ENCODE peak calls at places on chromosomes 4 and X, in ten cellular contexts. Z is SK-N-SH, O is transverse colon, F is stomach, B is HepG2, P is GM12878, Y is A549, H is sigmoid colon, X is tibial nerve, W is suprapubic skin. N is an unnamed sample.

GRCh38 chrX:71536285-71536684 is 3.4 kb downstream of the OGT start:
- DNase-seq in Z (no peak), O (no peak), F (no peak), B (no peak), P (no peak), Y (no peak), H (no peak), X (no peak), W (no peak), N (no peak)

GRCh38 chr4:2071912-2072867 is 13.1 kb downstream of the NAT8L start:
- DNase-seq in Z (peak), O (no peak), F (no peak), B (peak), P (no peak), Y (no peak), H (peak), X (no peak), W (peak), N (no peak)

GRCh38 chrX:17361620-17362019 is 13.4 kb upstream of the NHS start:
- DNase-seq in Z (peak), O (no peak), F (no peak), B (peak), P (no peak), Y (peak), H (no peak), X (no peak), W (no peak), N (no peak)

GRCh38 chr4:23135792-23136645 is 443.3 kb downstream of the GBA3 start:
- DNase-seq in Z (peak), O (no peak), F (no peak), B (peak), P (no peak), Y (peak), H (no peak), X (no peak), W (no peak), N (no peak)

GRCh38 chr4:89700766-89701165 is 136.2 kb downstream of the SNCA start:
- DNase-seq in Z (no peak), O (no peak), F (no peak), B (no peak), P (no peak), Y (no peak), H (no peak), X (no peak), W (no peak), N (no peak)

GRCh38 chrX:40096395-40097091 is 1.2 kb downstream of the BCOR start:
- DNase-seq in Z (peak), O (peak), F (no peak), B (no peak), P (no peak), Y (peak), H (peak), X (no peak), W (no peak), N (peak)

GRCh38 chr4:65242156-65242846 is 428.0 kb downstream of the EPHA5 start:
- DNase-seq in Z (no peak), O (no peak), F (no peak), B (no peak), P (no peak), Y (no peak), H (no peak), X (no peak), W (no peak), N (no peak)

GRCh38 chrX:126820700-126821420 is 1.3 kb downstream of the PRR32 start:
- DNase-seq in Z (no peak), O (no peak), F (no peak), B (no peak), P (no peak), Y (no peak), H (no peak), X (no peak), W (no peak), N (no peak)

GRCh38 chr4:123579961-123580360 is 183.4 kb downstream of the SPRY1 start:
- DNase-seq in Z (no peak), O (no peak), F (no peak), B (no peak), P (no peak), Y (no peak), H (no peak), X (no peak), W (no peak), N (no peak)

GRCh38 chr4:71229477-71230257 is 109.2 kb upstream of the SLC4A4 start:
- DNase-seq in Z (peak), O (peak), F (peak), B (peak), P (no peak), Y (peak), H (no peak), X (no peak), W (no peak), N (no peak)

GRCh38 chr4:158826882-158827281 is 58.1 kb downstream of the FNIP2 start:
- DNase-seq in Z (no peak), O (peak), F (peak), B (peak), P (no peak), Y (no peak), H (no peak), X (no peak), W (no peak), N (no peak)

GRCh38 chrX:119687661-119688413 is 5.1 kb downstream of the SEPTIN6 start:
- DNase-seq in Z (no peak), O (no peak), F (no peak), B (no peak), P (no peak), Y (no peak), H (no peak), X (no peak), W (no peak), N (no peak)

GRCh38 chrX:22674947-22675346 is 324.8 kb upstream of the DDX53 start:
- DNase-seq in Z (no peak), O (no peak), F (no peak), B (no peak), P (no peak), Y (no peak), H (no peak), X (no peak), W (no peak), N (no peak)

GRCh38 chr4:175806741-175807140 is 5.3 kb downstream of the GPM6A start:
- DNase-seq in Z (no peak), O (no peak), F (no peak), B (no peak), P (no peak), Y (no peak), H (no peak), X (no peak), W (no peak), N (no peak)

GRCh38 chr4:186144596-186145569 is 40.4 kb downstream of the FAM149A start:
- DNase-seq in Z (peak), O (peak), F (peak), B (no peak), P (no peak), Y (peak), H (peak), X (no peak), W (peak), N (peak)

GRCh38 chrX:9825129-9825865 is 39.1 kb downstream of the SHROOM2 start:
- DNase-seq in Z (no peak), O (no peak), F (no peak), B (no peak), P (no peak), Y (no peak), H (no peak), X (no peak), W (no peak), N (no peak)

GRCh38 chrX:14027031-14027430 is 2.7 kb downstream of the GEMIN8 start:
- DNase-seq in Z (no peak), O (no peak), F (no peak), B (no peak), P (no peak), Y (no peak), H (no peak), X (no peak), W (no peak), N (no peak)

GRCh38 chr4:56345461-56345860 is 41.8 kb downstream of the AASDH start:
- DNase-seq in Z (no peak), O (no peak), F (no peak), B (no peak), P (no peak), Y (no peak), H (no peak), X (no peak), W (no peak), N (no peak)

GRCh38 chr4:71553605-71554004 is 214.8 kb downstream of the SLC4A4 start:
- DNase-seq in Z (peak), O (no peak), F (no peak), B (no peak), P (no peak), Y (no peak), H (no peak), X (no peak), W (no peak), N (no peak)

GRCh38 chr4:54661686-54662085 is 3.9 kb downstream of the KIT start:
- DNase-seq in Z (no peak), O (no peak), F (no peak), B (no peak), P (no peak), Y (no peak), H (no peak), X (no peak), W (no peak), N (no peak)

GRCh38 chr4:90318208-90318607 is 191.0 kb downstream of the CCSER1 start:
- DNase-seq in Z (no peak), O (no peak), F (no peak), B (no peak), P (no peak), Y (no peak), H (no peak), X (no peak), W (no peak), N (no peak)

GRCh38 chr4:168569909-168570276 is 73.0 kb downstream of the PALLD start:
- DNase-seq in Z (no peak), O (no peak), F (no peak), B (no peak), P (no peak), Y (no peak), H (no peak), X (no peak), W (no peak), N (no peak)

GRCh38 chr4:101594588-101594987 is 195.9 kb upstream of the BANK1 start:
- DNase-seq in Z (no peak), O (peak), F (no peak), B (no peak), P (no peak), Y (no peak), H (no peak), X (no peak), W (no peak), N (no peak)

GRCh38 chr4:169984203-169984602 is 42.0 kb downstream of the MFAP3L start:
- DNase-seq in Z (no peak), O (no peak), F (no peak), B (no peak), P (no peak), Y (no peak), H (no peak), X (no peak), W (no peak), N (no peak)

GRCh38 chrX:80810365-80810978 is 795 bp upstream of the BRWD3 start:
- DNase-seq in Z (no peak), O (no peak), F (no peak), B (no peak), P (no peak), Y (peak), H (no peak), X (no peak), W (no peak), N (no peak)

GRCh38 chr4:3823496-3824341 is 57.5 kb downstream of the ADRA2C start:
- DNase-seq in Z (no peak), O (no peak), F (no peak), B (peak), P (no peak), Y (no peak), H (no peak), X (no peak), W (no peak), N (no peak)
- TF ChIP-seq EP300 in Z (no peak), O (no peak), F (no peak), B (peak), P (no peak), Y (no peak), H (no peak), X (no peak), W (no peak), N (no peak)

GRCh38 chr4:76090241-76090691 is 15.8 kb downstream of the ART3 start:
- DNase-seq in Z (peak), O (no peak), F (no peak), B (peak), P (no peak), Y (no peak), H (no peak), X (no peak), W (no peak), N (no peak)
- TF ChIP-seq EP300 in Z (no peak), O (no peak), F (no peak), B (no peak), P (no peak), Y (no peak), H (no peak), X (peak), W (no peak), N (no peak)

DNA sequence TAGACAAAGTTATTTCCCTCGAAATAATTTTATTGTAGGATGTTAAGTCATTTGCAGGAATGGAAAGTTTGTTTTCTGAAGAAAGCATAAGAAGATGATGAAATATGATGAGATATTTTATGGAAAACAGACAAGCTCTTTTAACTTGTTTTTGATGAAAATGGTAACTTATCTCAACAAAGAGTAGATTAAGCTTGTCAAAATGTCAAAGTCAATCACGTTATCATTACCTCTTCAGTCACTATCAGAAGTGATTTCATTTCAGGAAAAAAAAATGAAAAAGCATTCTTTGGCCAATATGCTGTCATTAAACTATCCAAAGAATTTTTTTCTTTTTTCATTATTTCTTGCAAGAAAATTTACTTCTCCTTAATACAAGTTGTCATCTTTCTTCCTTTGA is 221.0 kb upstream of the ANKRD50 start:
- DNase-seq in Z (no peak), O (no peak), F (no peak), B (no peak), P (no peak), Y (no peak), H (no peak), X (no peak), W (no peak), N (no peak)
- TF ChIP-seq EP300 in Z (no peak), O (no peak), F (no peak), B (no peak), P (no peak), Y (no peak), H (no peak), X (no peak), W (no peak), N (no peak)

DNA sequence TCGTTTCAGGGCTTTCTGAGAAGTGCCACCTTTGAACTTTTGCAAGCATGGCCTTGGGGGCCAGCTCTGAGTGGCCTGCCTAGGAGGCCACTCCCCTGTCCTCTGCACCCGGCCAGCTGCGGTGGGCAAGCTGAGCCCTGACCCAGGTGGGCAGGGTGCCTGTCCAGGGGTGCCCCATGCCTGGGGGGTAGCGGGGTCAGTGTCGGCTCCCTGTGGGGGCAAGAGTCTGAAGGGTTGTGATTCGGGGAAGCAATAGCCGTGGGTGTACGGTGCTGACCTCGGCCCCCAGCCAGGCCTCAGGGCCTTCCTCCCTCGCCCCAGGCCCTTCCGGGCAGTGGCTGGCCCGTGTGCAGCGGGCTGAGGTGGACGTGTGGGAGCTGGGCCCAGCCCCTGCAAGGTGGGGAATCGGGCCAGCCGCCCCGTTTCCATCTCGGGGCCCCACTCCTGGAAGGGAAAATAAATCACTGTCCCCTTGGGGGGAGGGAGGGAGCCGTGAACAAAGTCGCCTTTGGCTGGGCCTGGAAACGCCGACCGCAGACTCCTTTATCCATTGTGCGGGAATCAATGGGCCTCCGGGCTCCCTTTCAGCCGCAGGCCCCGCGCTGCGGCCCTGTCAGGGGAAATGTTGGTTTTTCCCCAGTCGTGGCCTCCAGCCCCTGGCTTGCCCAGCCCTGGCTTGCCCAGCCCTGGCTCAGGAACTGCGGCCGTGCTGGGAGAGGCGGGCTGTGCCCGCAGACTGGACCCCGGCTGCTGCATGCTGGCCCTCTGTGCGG is 3.2 kb downstream of the FGFRL1 start:
- DNase-seq in Z (no peak), O (no peak), F (no peak), B (no peak), P (no peak), Y (no peak), H (no peak), X (no peak), W (no peak), N (no peak)
- TF ChIP-seq EP300 in Z (no peak), O (no peak), F (no peak), B (no peak), P (no peak), Y (no peak), H (no peak), X (peak), W (no peak), N (no peak)

DNA sequence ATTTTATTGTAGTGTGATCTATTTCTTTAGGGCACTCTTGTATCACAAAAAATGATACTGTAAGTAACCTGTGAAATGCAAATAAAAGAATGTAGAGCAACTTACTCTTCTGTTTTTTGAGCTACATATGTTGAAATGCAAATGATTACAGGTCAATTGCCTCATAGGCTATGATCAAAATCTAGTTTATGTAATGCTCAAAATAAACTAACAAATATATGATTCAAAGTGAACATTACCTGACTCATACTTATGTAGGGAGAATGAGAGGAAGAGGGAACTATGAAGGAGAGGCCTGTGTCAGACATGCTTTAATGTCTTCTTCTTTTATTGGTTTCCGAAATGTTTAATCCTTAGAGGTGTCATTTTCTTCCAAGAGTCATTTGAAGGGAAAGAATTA is 5.0 kb upstream of the RPS6KA3 start:
- DNase-seq in Z (no peak), O (no peak), F (no peak), B (no peak), P (no peak), Y (no peak), H (no peak), X (no peak), W (no peak), N (no peak)
- TF ChIP-seq EP300 in Z (no peak), O (no peak), F (no peak), B (no peak), P (no peak), Y (no peak), H (no peak), X (no peak), W (no peak), N (no peak)

GRCh38 chrX:103513476-103514108 is 5.7 kb downstream of the RAB40A start:
- DNase-seq in Z (no peak), O (no peak), F (no peak), B (no peak), P (no peak), Y (no peak), H (no peak), X (no peak), W (no peak), N (no peak)

GRCh38 chrX:103520391-103520790 is 1.1 kb upstream of the RAB40A start:
- DNase-seq in Z (no peak), O (no peak), F (no peak), B (no peak), P (no peak), Y (no peak), H (no peak), X (no peak), W (no peak), N (no peak)

GRCh38 chrX:103519389-103519788 is at the start of gene RAB40A:
- DNase-seq in Z (no peak), O (no peak), F (no peak), B (no peak), P (no peak), Y (no peak), H (no peak), X (no peak), W (no peak), N (no peak)

GRCh38 chrX:103518571-103518970 is 718 bp downstream of the RAB40A start:
- DNase-seq in Z (no peak), O (no peak), F (no peak), B (no peak), P (no peak), Y (no peak), H (no peak), X (no peak), W (no peak), N (no peak)

DNA sequence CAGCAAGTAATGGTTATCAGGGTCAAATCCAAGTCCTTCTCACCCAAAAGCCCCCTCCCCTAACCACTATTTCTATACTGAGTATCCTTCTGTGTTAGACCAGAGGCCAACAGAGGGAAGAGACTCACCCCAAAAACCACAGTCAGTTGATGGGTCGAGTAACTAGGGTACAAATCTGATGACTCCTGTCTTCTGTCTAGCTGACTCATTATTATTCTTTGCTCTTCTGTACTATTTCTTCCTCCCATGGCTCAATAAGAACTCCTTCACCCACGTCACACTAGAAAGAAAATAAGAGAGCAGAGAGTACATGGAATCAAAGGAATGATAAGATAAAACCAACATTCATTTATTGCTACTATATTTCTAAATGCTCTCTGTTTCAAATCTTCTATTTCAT is 2.0 kb downstream of the RAB40A start:
- DNase-seq in Z (no peak), O (no peak), F (no peak), B (no peak), P (no peak), Y (no peak), H (no peak), X (no peak), W (no peak), N (no peak)
- TF ChIP-seq EP300 in Z (no peak), O (no peak), F (no peak), B (no peak), P (no peak), Y (no peak), H (no peak), X (no peak), W (no peak), N (no peak)

GRCh38 chr4:80587861-80588385 is 252.4 kb downstream of the CFAP299 start:
- DNase-seq in Z (no peak), O (no peak), F (no peak), B (no peak), P (no peak), Y (no peak), H (no peak), X (no peak), W (no peak), N (no peak)
- TF ChIP-seq EP300 in Z (no peak), O (no peak), F (no peak), B (no peak), P (no peak), Y (no peak), H (no peak), X (no peak), W (no peak), N (no peak)

DNA sequence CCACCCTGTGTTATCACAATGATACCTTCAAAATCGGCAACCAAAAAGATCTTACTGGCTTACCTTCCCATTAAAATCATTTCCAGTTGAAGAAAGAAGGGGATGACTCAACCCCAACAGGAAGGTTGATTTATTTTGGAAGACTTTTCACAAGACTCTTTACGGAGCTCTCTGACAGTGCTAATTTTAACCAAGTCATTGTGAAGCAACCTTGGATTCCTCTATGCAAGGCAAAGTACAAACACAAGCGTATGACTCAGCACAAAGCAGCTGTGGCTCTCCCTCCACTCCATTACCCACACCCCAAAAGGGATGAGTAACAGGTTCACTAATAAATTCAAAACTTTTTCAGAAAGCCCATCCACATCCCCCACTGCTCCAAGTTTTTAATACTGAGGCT is 213.8 kb upstream of the FGF13 start:
- DNase-seq in Z (no peak), O (no peak), F (no peak), B (no peak), P (no peak), Y (no peak), H (no peak), X (no peak), W (no peak), N (no peak)
- TF ChIP-seq EP300 in Z (no peak), O (no peak), F (no peak), B (no peak), P (no peak), Y (no peak), H (no peak), X (no peak), W (no peak), N (no peak)

N was measured in ovary.